ENCODE peak calls at places on chromosomes 5 and 9, in ten cellular contexts. R is HCT116; X is AG08396; G is stimulated activated CD4-positive, alpha-beta T cell treated with anti-CD3 and anti-CD28 coated beads, Interleukin-15, amount 100 ng/mL, for 48 hours; S is Kasumi-1; P is cardiac muscle cell; J is stimulated activated effector memory CD8-positive, alpha-beta T cell treated with anti-CD3 and anti-CD28 coated beads, Interleukin-12 subunit alpha, Interleukin-12 subunit beta, amount 100 ng/mL, for 72 hours; F is NCI-H510A; Y is GM19239; L is choroid plexus epithelial cell. A is an unnamed sample.

GRCh38 chr9:127953768-127954505 is 16.3 kb upstream of the DPM2 start:
- DNase-seq in X (no peak), L (peak; percentile 34), Y (no peak), P (no peak), G (no peak), S (no peak), J (no peak), R (no peak), F (no peak), A (no peak)

GRCh38 chr5:82591021-82591515 is 312.9 kb upstream of the RPS23 start:
- DNase-seq in R (no peak), S (no peak), F (no peak), P (no peak), X (no peak), G (no peak), J (no peak), Y (no peak), L (no peak), A (no peak)

GRCh38 chr9:103755986-103756385 is 338.1 kb upstream of the SMC2 start:
- DNase-seq in F (no peak), S (no peak), P (no peak), L (no peak), R (no peak), X (no peak), J (no peak), Y (no peak), G (no peak), A (no peak)

GRCh38 chr5:141692533-141692888 is 10.5 kb upstream of the ARAP3 start:
- DNase-seq in S (no peak), R (no peak), X (no peak), Y (no peak), G (no peak), L (no peak), F (no peak), J (no peak), P (no peak), A (no peak)

GRCh38 chr9:25678147-25678666 is at the start of gene TUSC1:
- DNase-seq in Y (no peak), X (peak; percentile 91), P (peak; percentile 78), J (no peak), L (peak; percentile 63), R (no peak), F (no peak), G (peak; percentile 3), S (no peak), A (peak; percentile 42)

GRCh38 chr5:60630179-60630578 is 69.8 kb downstream of the DEPDC1B start:
- DNase-seq in P (no peak), S (no peak), G (no peak), Y (no peak), R (no peak), X (no peak), F (no peak), L (no peak), J (no peak), A (no peak)

GRCh38 chr9:5493597-5494511 is 16.5 kb upstream of the PDCD1LG2 start:
- DNase-seq in J (no peak), R (no peak), P (no peak), Y (no peak), G (no peak), S (peak; percentile 29), L (peak; percentile 82), X (peak; percentile 46), F (no peak), A (peak; percentile 42)

GRCh38 chr5:132136906-132137305 is 63.3 kb downstream of the CSF2 start:
- DNase-seq in P (no peak), J (no peak), X (peak; percentile 37), R (no peak), S (no peak), F (no peak), L (peak; percentile 41), G (no peak), Y (no peak), A (peak; percentile 62)

GRCh38 chr5:67659288-67659687 is 462.7 kb upstream of the CD180 start:
- DNase-seq in X (no peak), S (no peak), L (no peak), Y (no peak), R (no peak), P (no peak), G (no peak), J (no peak), F (no peak), A (no peak)

A was measured in GM04503.